ENCODE peak calls at places on chromosomes 5 and 9, in four cellular contexts. S is HepG2, Z is K562, C is GM12878. Y is an unnamed sample.
A peak's percentile ranks its signal among the peaks of the same experiment; 100 is the strongest.

GRCh38 chr5:113806250-113806649 is 292.8 kb downstream of the YTHDC2 start:
- DNase-seq in Z (no peak), S (no peak), C (no peak), Y (no peak)

GRCh38 chr5:31854181-31854624 is 215.3 kb downstream of the PDZD2 start:
- DNase-seq in Z (no peak), S (no peak), C (no peak), Y (peak; percentile 46)

GRCh38 chr5:35316611-35317307 is 86.5 kb upstream of the PRLR start:
- DNase-seq in S (no peak), Z (no peak), C (no peak), Y (no peak)

GRCh38 chr9:128391956-128392301 is 20.8 kb downstream of the URM1 start:
- DNase-seq in S (no peak), Z (no peak), C (no peak), Y (no peak)

GRCh38 chr9:132171702-132172101 is 9.8 kb downstream of the NTNG2 start:
- DNase-seq in C (no peak), Z (no peak), S (no peak), Y (no peak)

GRCh38 chr5:151051066-151051930 is 29.5 kb downstream of the TNIP1 start:
- DNase-seq in C (peak; percentile 43), S (peak; percentile 68), Z (peak; percentile 85), Y (peak; percentile 89)

GRCh38 chr9:95552814-95553546 is 36.2 kb upstream of the PTCH1 start:
- DNase-seq in Z (peak; percentile 12), S (no peak), C (no peak), Y (peak; percentile 52)

GRCh38 chr9:127283917-127284316 is 19.3 kb downstream of the GARNL3 start:
- DNase-seq in Z (peak; percentile 18), S (no peak), C (no peak), Y (peak; percentile 23)

GRCh38 chr5:25754895-25755294 is 1110.1 kb upstream of the CDH10 start:
- DNase-seq in C (no peak), S (peak; percentile 1), Z (peak; percentile 6), Y (no peak)
- TF ChIP-seq CBFB in C (no peak), S (no peak), Z (no peak), Y (no peak)

GRCh38 chr5:43416233-43416987 is 4.2 kb upstream of the CCL28 start:
- DNase-seq in Z (peak; percentile 92), C (no peak), S (no peak), Y (no peak)
- TF ChIP-seq CREM in Z (peak; percentile 63), C (no peak), S (no peak), Y (no peak)

GRCh38 chr9:113910036-113910639 is 34.0 kb downstream of the ZNF618 start:
- DNase-seq in S (no peak), C (no peak), Z (no peak), Y (no peak)
- TF ChIP-seq CBFB in S (no peak), C (no peak), Z (no peak), Y (no peak)

GRCh38 chr9:87667164-87667738 is 58.7 kb upstream of the CTSL start:
- DNase-seq in Z (peak; percentile 42), S (peak; percentile 50), C (no peak), Y (peak; percentile 41)
- TF ChIP-seq CREM in Z (no peak), S (no peak), C (no peak), Y (no peak)